ENCODE peak calls at places on chromosomes 4 and X, in eight cellular contexts. U, V, A, X, M, I, G and H are unnamed samples.

GRCh38 chrX:133391116-133391515 is 24.2 kb downstream of the GPC4 start:
- DNase-seq in U (no peak), V (no peak), A (no peak), X (no peak), M (no peak), I (no peak), G (no peak), H (no peak)

GRCh38 chrX:101686574-101686973 is 26.9 kb upstream of the ARMCX2 start:
- DNase-seq in U (no peak), V (no peak), A (no peak), X (no peak), M (no peak), I (no peak), G (no peak), H (no peak)

GRCh38 chr4:48254381-48255072 is 15.1 kb downstream of the TEC start:
- DNase-seq in U (no peak), V (peak), A (no peak), X (no peak), M (no peak), I (no peak), G (no peak), H (no peak)

GRCh38 chrX:341541-342101 is 23.0 kb upstream of the GTPBP6 start:
- DNase-seq in U (peak), V (no peak), A (no peak), X (no peak), M (no peak), I (no peak), G (no peak), H (no peak)

GRCh38 chr4:52957791-52958190 is 95.7 kb downstream of the RASL11B start:
- DNase-seq in U (no peak), V (no peak), A (no peak), X (no peak), M (no peak), I (no peak), G (no peak), H (no peak)

GRCh38 chr4:906311-907102 is 25.6 kb downstream of the GAK start:
- DNase-seq in U (no peak), V (no peak), A (no peak), X (no peak), M (no peak), I (no peak), G (no peak), H (no peak)

GRCh38 chr4:6288342-6288741 is 18.7 kb downstream of the WFS1 start:
- DNase-seq in U (no peak), V (no peak), A (no peak), X (no peak), M (no peak), I (no peak), G (no peak), H (no peak)

GRCh38 chr4:131081069-131081468 is 1985.1 kb downstream of the C4orf33 start:
- DNase-seq in U (no peak), V (no peak), A (no peak), X (no peak), M (no peak), I (no peak), G (no peak), H (no peak)

GRCh38 chr4:165972747-165973146 is 99.7 kb downstream of the TLL1 start:
- DNase-seq in U (no peak), V (no peak), A (no peak), X (no peak), M (no peak), I (no peak), G (no peak), H (peak)

GRCh38 chr4:106707776-106708603 is 328.1 kb downstream of the DKK2 start:
- DNase-seq in U (no peak), V (no peak), A (no peak), X (no peak), M (no peak), I (no peak), G (no peak), H (no peak)

GRCh38 chr4:77862478-77863216 is at the start of gene MRPL1:
- DNase-seq in U (peak), V (peak), A (peak), X (peak), M (peak), I (peak), G (peak), H (peak)

GRCh38 chr4:159495515-159496236 is 392.8 kb downstream of the RAPGEF2 start:
- DNase-seq in U (no peak), V (no peak), A (no peak), X (no peak), M (no peak), I (no peak), G (no peak), H (no peak)

GRCh38 chr4:57156242-57156990 is 46.2 kb upstream of the IGFBP7 start:
- DNase-seq in U (no peak), V (no peak), A (no peak), X (no peak), M (no peak), I (no peak), G (no peak), H (peak)

GRCh38 chrX:13661735-13662536 is 9.0 kb downstream of the TCEANC start:
- DNase-seq in U (no peak), V (no peak), A (no peak), X (no peak), M (no peak), I (no peak), G (no peak), H (no peak)

GRCh38 chrX:110341189-110342035 is 17.2 kb upstream of the RTL9 start:
- DNase-seq in U (no peak), V (no peak), A (no peak), X (no peak), M (no peak), I (no peak), G (no peak), H (peak)

GRCh38 chr4:147727476-147728028 is 4.3 kb upstream of the ARHGAP10 start:
- DNase-seq in U (no peak), V (no peak), A (no peak), X (no peak), M (no peak), I (no peak), G (no peak), H (peak)

GRCh38 chr4:147732516-147733193 is 767 bp downstream of the ARHGAP10 start:
- DNase-seq in U (peak), V (peak), A (peak), X (peak), M (peak), I (peak), G (peak), H (peak)

GRCh38 chr4:103018391-103019318 is 850 bp downstream of the SLC9B1 start:
- DNase-seq in U (no peak), V (peak), A (no peak), X (no peak), M (no peak), I (no peak), G (no peak), H (no peak)

GRCh38 chr4:112214397-112215264 is 17.0 kb upstream of the AP1AR start:
- DNase-seq in U (no peak), V (no peak), A (no peak), X (no peak), M (no peak), I (no peak), G (no peak), H (peak)

GRCh38 chr4:142558851-142559250 is 287.2 kb downstream of the INPP4B start:
- DNase-seq in U (no peak), V (no peak), A (no peak), X (peak), M (no peak), I (no peak), G (no peak), H (no peak)

GRCh38 chr4:147863808-147864472 is 132.1 kb downstream of the ARHGAP10 start:
- DNase-seq in U (no peak), V (no peak), A (no peak), X (no peak), M (no peak), I (no peak), G (no peak), H (no peak)

GRCh38 chrX:134396174-134396573 is 63.8 kb upstream of the HPRT1 start:
- DNase-seq in U (no peak), V (no peak), A (no peak), X (peak), M (no peak), I (no peak), G (no peak), H (peak)

GRCh38 chrX:17616936-17617335 is 120.4 kb upstream of the SCML1 start:
- DNase-seq in U (no peak), V (no peak), A (no peak), X (peak), M (no peak), I (no peak), G (no peak), H (no peak)

DNA sequence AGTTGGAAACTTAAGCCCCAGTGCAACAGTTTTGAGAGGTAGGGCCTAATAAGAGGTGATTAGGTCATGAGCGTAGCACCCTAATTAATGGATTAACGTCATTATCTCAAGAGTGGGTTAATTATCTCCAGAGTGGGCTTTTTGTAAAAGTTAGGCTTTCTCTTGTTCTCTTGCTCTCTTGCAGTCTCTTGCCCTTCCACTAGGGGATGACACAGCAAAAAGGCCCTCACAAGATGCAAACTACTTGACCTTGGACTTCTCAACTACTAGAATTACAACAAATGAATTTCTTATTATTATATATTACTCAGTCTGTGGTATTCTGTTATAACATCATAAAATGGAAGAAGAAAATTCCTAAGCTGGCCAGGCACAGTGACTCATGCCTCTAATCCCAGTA is 22.1 kb upstream of the NDST3 start:
- DNase-seq in U (no peak), V (no peak), A (no peak), X (no peak), M (no peak), I (no peak), G (no peak), H (no peak)
- TF ChIP-seq CTCF in U (no peak), V (no peak), A (peak), X (peak), M (no peak), I (no peak), G (peak), H (no peak)

GRCh38 chr4:116668190-116668589 is 417.2 kb downstream of the TRAM1L1 start:
- DNase-seq in U (peak), V (no peak), A (peak), X (peak), M (no peak), I (no peak), G (no peak), H (no peak)
- TF ChIP-seq CTCF in U (peak), V (no peak), A (peak), X (peak), M (no peak), I (peak), G (peak), H (no peak)

GRCh38 chrX:123454712-123455431 is 270.8 kb downstream of the GRIA3 start:
- DNase-seq in U (no peak), V (no peak), A (no peak), X (no peak), M (no peak), I (no peak), G (no peak), H (no peak)

GRCh38 chrX:123455693-123456092 is 271.6 kb downstream of the GRIA3 start:
- DNase-seq in U (no peak), V (no peak), A (no peak), X (no peak), M (no peak), I (no peak), G (no peak), H (no peak)

DNA sequence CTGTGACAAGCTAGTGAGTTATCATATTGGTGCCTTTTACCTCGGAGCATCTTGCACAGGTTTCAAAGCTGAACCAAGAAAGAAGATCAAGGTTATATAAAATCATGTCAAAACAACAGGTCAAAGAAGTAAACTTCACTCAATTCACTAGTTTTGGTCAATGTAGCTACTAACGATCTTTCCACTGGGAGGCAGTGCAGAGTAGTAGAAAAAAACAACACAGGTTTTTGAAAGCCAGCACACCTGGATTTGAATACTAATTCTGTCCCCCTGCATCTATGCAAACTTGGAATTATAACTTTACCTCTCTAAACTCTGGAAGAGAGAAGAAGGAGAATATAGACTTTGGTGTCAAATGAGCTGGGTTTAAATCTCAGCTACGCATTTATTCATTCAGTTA is 266.1 kb downstream of the GRIA3 start:
- DNase-seq in U (no peak), V (no peak), A (peak), X (peak), M (no peak), I (no peak), G (peak), H (no peak)
- TF ChIP-seq CTCF in U (no peak), V (no peak), A (peak), X (peak), M (no peak), I (peak), G (peak), H (no peak)

GRCh38 chrX:153366119-153366518 is 32.2 kb downstream of the ZNF275 start:
- DNase-seq in U (no peak), V (no peak), A (no peak), X (no peak), M (no peak), I (no peak), G (no peak), H (no peak)
- TF ChIP-seq CTCF in U (no peak), V (no peak), A (no peak), X (no peak), M (no peak), I (no peak), G (no peak), H (no peak)

DNA sequence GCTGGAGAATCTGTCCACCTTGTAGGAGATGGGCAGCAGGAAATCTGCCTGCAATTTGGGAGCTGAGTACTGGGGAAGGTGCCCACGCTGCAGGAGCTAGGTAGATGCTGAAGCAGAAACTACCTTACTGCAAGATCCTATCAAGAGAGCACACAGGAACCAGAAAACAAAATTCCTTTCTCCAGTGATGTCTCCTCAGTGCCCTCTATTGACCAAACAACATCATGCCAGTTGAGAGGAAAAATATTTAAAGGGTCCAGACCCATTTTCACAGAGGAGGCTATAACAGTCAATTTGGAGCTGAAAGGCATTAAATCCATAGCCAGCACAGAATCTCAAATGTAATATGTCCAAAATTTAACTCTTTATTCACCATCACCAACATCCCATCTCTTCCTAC is 406.8 kb downstream of the SLITRK2 start:
- DNase-seq in U (no peak), V (no peak), A (peak), X (peak), M (no peak), I (no peak), G (no peak), H (no peak)
- TF ChIP-seq CTCF in U (no peak), V (no peak), A (peak), X (peak), M (no peak), I (no peak), G (no peak), H (no peak)

GRCh38 chr4:13108096-13108495 is 376.0 kb downstream of the RAB28 start:
- DNase-seq in U (no peak), V (no peak), A (no peak), X (no peak), M (no peak), I (no peak), G (no peak), H (no peak)
- TF ChIP-seq CTCF in U (no peak), V (no peak), A (peak), X (no peak), M (no peak), I (no peak), G (no peak), H (no peak)

GRCh38 chrX:119694601-119695534 is 1.9 kb upstream of the SEPTIN6 start:
- DNase-seq in U (peak), V (no peak), A (peak), X (peak), M (no peak), I (no peak), G (no peak), H (no peak)
- TF ChIP-seq CTCF in U (no peak), V (no peak), A (peak), X (no peak), M (no peak), I (no peak), G (no peak), H (no peak)

GRCh38 chrX:139125916-139126315 is 404.6 kb upstream of the F9 start:
- DNase-seq in U (no peak), V (no peak), A (no peak), X (no peak), M (no peak), I (no peak), G (no peak), H (no peak)

GRCh38 chrX:139120760-139121159 is 409.2 kb upstream of the FGF13 start:
- DNase-seq in U (no peak), V (no peak), A (no peak), X (no peak), M (no peak), I (no peak), G (no peak), H (peak)

GRCh38 chrX:139121616-139122286 is 408.8 kb upstream of the F9 start:
- DNase-seq in U (no peak), V (no peak), A (no peak), X (peak), M (no peak), I (no peak), G (no peak), H (no peak)

DNA sequence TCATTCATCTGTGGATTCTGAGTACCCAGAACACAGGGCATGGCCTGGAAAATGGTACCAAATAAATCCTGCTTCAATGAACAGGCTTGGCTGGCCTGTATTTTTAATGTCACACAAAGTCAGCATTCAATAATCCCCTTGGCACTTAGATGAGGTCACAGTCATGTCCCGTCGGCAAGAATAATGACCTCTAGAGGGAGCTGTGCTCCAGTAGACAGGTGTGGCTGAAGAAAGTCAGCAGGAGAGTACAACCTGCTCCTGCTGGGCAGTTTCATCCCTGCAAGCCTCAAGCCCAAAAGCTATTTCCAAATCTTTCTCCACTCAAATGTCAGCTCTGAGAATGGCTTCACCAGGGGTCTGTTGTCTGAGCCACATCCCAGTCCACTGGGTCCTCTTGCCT is 404.0 kb upstream of the F9 start:
- DNase-seq in U (peak), V (no peak), A (peak), X (peak), M (no peak), I (peak), G (peak), H (no peak)
- TF ChIP-seq CTCF in U (peak), V (no peak), A (peak), X (peak), M (no peak), I (peak), G (peak), H (no peak)

GRCh38 chr4:13024147-13025105 is 459.7 kb downstream of the RAB28 start:
- DNase-seq in U (no peak), V (no peak), A (no peak), X (no peak), M (no peak), I (no peak), G (no peak), H (no peak)
- TF ChIP-seq CTCF in U (no peak), V (no peak), A (no peak), X (no peak), M (no peak), I (no peak), G (no peak), H (no peak)

GRCh38 chrX:43328358-43328946 is 327.6 kb upstream of the MAOA start:
- DNase-seq in U (no peak), V (no peak), A (no peak), X (no peak), M (no peak), I (peak), G (no peak), H (no peak)

GRCh38 chrX:43333543-43333942 is 322.6 kb upstream of the MAOA start:
- DNase-seq in U (no peak), V (no peak), A (no peak), X (no peak), M (no peak), I (no peak), G (no peak), H (no peak)
- TF ChIP-seq CTCF in U (no peak), V (no peak), A (peak), X (peak), M (no peak), I (no peak), G (peak), H (no peak)